ENCODE peak calls at places on chromosomes 5 and 9, in four cellular contexts. O is HCT116, S is MM.1S, U is K562. A is an unnamed sample.

GRCh38 chr9:134289241-134289875 is 36.9 kb upstream of the RXRA start:
- DNase-seq in S (no peak), O (no peak), U (no peak), A (no peak)

GRCh38 chr5:963673-964531 is 44.7 kb upstream of the NKD2 start:
- DNase-seq in S (peak), U (peak), O (no peak), A (no peak)

GRCh38 chr9:135201711-135202110 is 114.2 kb downstream of the OLFM1 start:
- DNase-seq in U (no peak), O (no peak), S (no peak), A (no peak)

GRCh38 chr5:1648806-1649205 is 125.0 kb upstream of the LPCAT1 start:
- DNase-seq in O (no peak), U (no peak), S (no peak), A (no peak)

GRCh38 chr9:95581900-95582299 is 65.1 kb upstream of the PTCH1 start:
- DNase-seq in U (no peak), S (no peak), O (no peak), A (peak)

GRCh38 chr5:84384604-84385575 is at the start of gene EDIL3:
- DNase-seq in S (peak), O (no peak), U (no peak), A (peak)

GRCh38 chr5:179730852-179731251 is 1.8 kb upstream of the MAML1 start:
- DNase-seq in U (no peak), O (no peak), S (peak), A (no peak)

GRCh38 chr9:121388140-121388925 is 18.3 kb upstream of the STOM start:
- DNase-seq in S (no peak), U (no peak), O (no peak), A (no peak)

GRCh38 chr5:154519375-154519774 is 41.3 kb upstream of the HAND1 start:
- DNase-seq in S (no peak), U (no peak), O (no peak), A (no peak)

GRCh38 chr5:67526793-67527192 is 330.2 kb upstream of the CD180 start:
- DNase-seq in S (no peak), U (no peak), O (no peak), A (no peak)

GRCh38 chr5:6496207-6496584 is 47.5 kb downstream of the UBE2QL1 start:
- DNase-seq in U (no peak), O (no peak), S (peak), A (no peak)

GRCh38 chr5:135192351-135192750 is 158.3 kb upstream of the PITX1 start:
- DNase-seq in O (no peak), S (no peak), U (peak), A (no peak)

GRCh38 chr5:35404701-35405100 is 174.4 kb upstream of the PRLR start:
- DNase-seq in O (no peak), U (no peak), S (no peak), A (no peak)

GRCh38 chr9:83508072-83508471 is 30.1 kb downstream of the FRMD3 start:
- DNase-seq in U (no peak), O (no peak), S (no peak), A (no peak)

GRCh38 chr9:2559212-2560152 is 62.1 kb upstream of the VLDLR start:
- DNase-seq in S (no peak), U (no peak), O (no peak), A (peak)

GRCh38 chr9:34675874-34676273 is 13.4 kb upstream of the CCL27 start:
- DNase-seq in S (no peak), O (no peak), U (no peak), A (no peak)

GRCh38 chr5:31362931-31363568 is 168.8 kb downstream of the DROSHA start:
- DNase-seq in U (no peak), O (no peak), S (no peak), A (no peak)

GRCh38 chr9:133160742-133161541 is 2.8 kb downstream of the GBGT1 start:
- DNase-seq in U (peak), S (peak), O (peak), A (peak)

GRCh38 chr9:125434986-125435775 is 173.6 kb downstream of the GAPVD1 start:
- DNase-seq in S (no peak), U (no peak), O (no peak), A (no peak)

GRCh38 chr9:16368425-16369087 is 501.9 kb downstream of the BNC2 start:
- DNase-seq in O (no peak), U (no peak), S (no peak), A (no peak)

GRCh38 chr9:133754187-133754586 is 16.0 kb upstream of the SARDH start:
- DNase-seq in U (no peak), O (no peak), S (no peak), A (no peak)

GRCh38 chr9:11457809-11458785 is 845.3 kb upstream of the PTPRD start:
- DNase-seq in O (no peak), S (peak), U (no peak), A (peak)

GRCh38 chr5:128085413-128085812 is 1.8 kb downstream of the SLC12A2 start:
- DNase-seq in U (no peak), O (no peak), S (no peak), A (no peak)

GRCh38 chr5:852018-852417 is 1.2 kb upstream of the ZDHHC11 start:
- DNase-seq in U (no peak), S (no peak), O (no peak), A (no peak)

GRCh38 chr9:104869801-104870200 is 58.2 kb downstream of the ABCA1 start:
- DNase-seq in U (no peak), O (no peak), S (no peak), A (no peak)

GRCh38 chr9:104866186-104866585 is 61.8 kb downstream of the ABCA1 start:
- DNase-seq in U (no peak), O (no peak), S (no peak), A (no peak)

GRCh38 chr9:104868687-104869404 is 59.1 kb downstream of the ABCA1 start:
- DNase-seq in S (no peak), O (no peak), U (peak), A (peak)

GRCh38 chr9:104864675-104865104 is 63.3 kb downstream of the ABCA1 start:
- DNase-seq in S (no peak), O (no peak), U (no peak), A (no peak)

GRCh38 chr9:104868303-104868686 is 59.7 kb downstream of the ABCA1 start:
- DNase-seq in O (no peak), S (no peak), U (no peak), A (no peak)
- H2AFZ ChIP-seq in O (no peak), S (no peak), U (no peak), A (no peak)

DNA sequence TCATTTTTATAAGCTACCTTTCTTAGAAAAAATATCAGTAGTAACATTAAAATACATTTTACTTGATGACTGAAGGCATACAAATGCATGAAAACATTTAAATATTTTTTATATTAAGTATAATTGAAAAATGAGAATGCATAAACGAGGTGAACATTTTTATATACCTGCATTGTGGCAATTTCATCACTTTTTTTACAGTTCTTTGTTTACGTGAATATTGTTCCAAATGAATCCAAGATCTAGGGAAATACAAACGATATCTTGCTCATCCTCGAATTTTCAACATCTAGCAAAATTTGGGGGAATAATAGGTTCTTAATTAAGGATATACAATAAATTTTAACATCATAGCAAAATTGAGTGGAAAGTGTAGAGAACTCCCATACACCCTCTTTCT is 45.5 kb upstream of the ALDH1A1 start:
- DNase-seq in S (no peak), U (no peak), O (no peak), A (no peak)
- H2AFZ ChIP-seq in S (no peak), U (no peak), O (no peak), A (no peak)

GRCh38 chr5:88669314-88669713 is 213.7 kb downstream of the MEF2C start:
- DNase-seq in S (no peak), O (no peak), U (no peak), A (no peak)

GRCh38 chr5:88666761-88667186 is 216.2 kb downstream of the MEF2C start:
- DNase-seq in O (no peak), U (no peak), S (peak), A (peak)

GRCh38 chr5:88665750-88666215 is 217.2 kb downstream of the MEF2C start:
- DNase-seq in U (no peak), S (no peak), O (no peak), A (peak)

GRCh38 chr5:88664630-88665029 is 218.4 kb downstream of the MEF2C start:
- DNase-seq in U (no peak), S (no peak), O (no peak), A (peak)

GRCh38 chr5:88667187-88668141 is 215.5 kb downstream of the MEF2C start:
- DNase-seq in S (peak), U (no peak), O (no peak), A (peak)
- H2AFZ ChIP-seq in S (peak), U (no peak), O (no peak), A (no peak)

GRCh38 chr5:93107828-93108520 is 473.0 kb downstream of the NR2F1-AS1 start:
- DNase-seq in S (no peak), O (no peak), U (no peak), A (no peak)

DNA sequence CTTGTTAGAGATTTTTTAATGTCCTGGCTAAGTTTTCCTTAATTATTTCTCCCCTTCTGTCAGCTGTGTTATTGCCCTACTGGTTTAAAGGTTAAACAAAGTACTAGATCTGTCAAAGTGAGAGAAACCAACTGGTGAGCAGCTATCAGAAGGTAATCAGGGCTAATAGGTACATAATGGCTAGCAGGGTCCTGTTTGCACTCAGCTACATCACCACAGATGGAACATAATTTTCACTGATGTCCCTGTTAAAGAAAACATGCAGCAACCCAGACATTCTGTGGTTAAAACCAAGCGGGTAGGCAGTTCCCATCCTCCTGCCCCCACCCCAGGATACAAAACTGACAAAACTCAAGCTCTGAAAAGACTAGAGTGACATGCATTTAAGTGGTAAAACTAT is 473.9 kb downstream of the NR2F1-AS1 start:
- DNase-seq in U (no peak), S (no peak), O (no peak), A (no peak)
- H2AFZ ChIP-seq in U (no peak), S (no peak), O (no peak), A (no peak)

GRCh38 chr5:149913449-149914419 is 30.9 kb downstream of the PDE6A start:
- DNase-seq in U (no peak), O (no peak), S (no peak), A (no peak)

GRCh38 chr5:149912226-149912864 is 32.2 kb downstream of the PDE6A start:
- DNase-seq in S (no peak), U (no peak), O (no peak), A (no peak)

GRCh38 chr5:149915392-149916260 is 29.0 kb downstream of the PDE6A start:
- DNase-seq in U (no peak), S (no peak), O (no peak), A (peak)

GRCh38 chr5:149917073-149917676 is 27.4 kb downstream of the PDE6A start:
- DNase-seq in U (no peak), O (no peak), S (no peak), A (no peak)

GRCh38 chr5:149916317-149917072 is 28.1 kb downstream of the PDE6A start:
- DNase-seq in S (no peak), O (no peak), U (no peak), A (no peak)
- H2AFZ ChIP-seq in S (no peak), O (no peak), U (peak), A (peak)

GRCh38 chr9:40913096-40913719 is 215.3 kb downstream of the FOXD4L6 start:
- DNase-seq in U (no peak), S (no peak), O (no peak), A (no peak)
- H2AFZ ChIP-seq in U (no peak), S (no peak), O (no peak), A (no peak)

GRCh38 chr5:39699164-39699563 is 274.4 kb upstream of the DAB2 start:
- DNase-seq in U (no peak), O (no peak), S (no peak), A (no peak)
- H2AFZ ChIP-seq in U (no peak), O (no peak), S (no peak), A (no peak)

A was measured in GM23338.